ENCODE peak calls at places on chromosomes 12 and 14, in four cellular contexts. L, R, E and Q are unnamed samples.
A peak's percentile ranks its signal among the peaks of the same experiment; 100 is the strongest.

GRCh38 chr12:105960319-105961076 is 178.3 kb downstream of the NUAK1 start:
- DNase-seq in L (no peak), R (peak; percentile 39), E (no peak), Q (no peak)

GRCh38 chr14:41873379-41874034 is 266.8 kb downstream of the LRFN5 start:
- DNase-seq in L (no peak), R (no peak), E (no peak), Q (no peak)

GRCh38 chr14:64700290-64700689 is 3.9 kb upstream of the PLEKHG3 start:
- DNase-seq in L (no peak), R (no peak), E (no peak), Q (no peak)

GRCh38 chr14:105894125-105894977 is 368.0 kb downstream of the TMEM121 start:
- DNase-seq in L (no peak), R (no peak), E (no peak), Q (no peak)

GRCh38 chr12:109946913-109947312 is 46.8 kb downstream of the TCHP start:
- DNase-seq in L (no peak), R (no peak), E (no peak), Q (no peak)

GRCh38 chr14:66038214-66038977 is 447.8 kb upstream of the CCDC196 start:
- DNase-seq in L (no peak), R (no peak), E (no peak), Q (no peak)

GRCh38 chr12:75481774-75482173 is 1.2 kb downstream of the GLIPR1 start:
- DNase-seq in L (no peak), R (no peak), E (no peak), Q (no peak)

GRCh38 chr14:47539065-47539464 is 136.3 kb downstream of the MDGA2 start:
- DNase-seq in L (no peak), R (no peak), E (no peak), Q (peak; percentile 42)

GRCh38 chr12:31903025-31903424 is 56.2 kb upstream of the RESF1 start:
- DNase-seq in L (no peak), R (no peak), E (no peak), Q (no peak)